ENCODE peak calls at places on chromosomes 11 and 22, in five cellular contexts. Z is kidney epithelial cell, G is HFFc6, S is right lobe of liver, T is GM23338. B is an unnamed sample.

GRCh38 chr22:39935116-39935515 is 25.1 kb upstream of the TMA7B start:
- DNase-seq in T (no peak), G (no peak), Z (no peak), S (no peak), B (no peak)

GRCh38 chr11:123407996-123408597 is 22.0 kb upstream of the GRAMD1B start:
- DNase-seq in G (no peak), T (no peak), S (no peak), Z (no peak), B (no peak)

GRCh38 chr11:92698742-92699141 is 270.7 kb upstream of the MTNR1B start:
- DNase-seq in T (no peak), G (no peak), S (no peak), Z (no peak), B (no peak)

GRCh38 chr11:82937554-82937953 is 36.0 kb downstream of the DDIAS start:
- DNase-seq in S (no peak), G (no peak), T (no peak), Z (no peak), B (no peak)

GRCh38 chr11:74534216-74534615 is 40.7 kb upstream of the LIPT2 start:
- DNase-seq in T (peak), S (no peak), G (no peak), Z (no peak), B (no peak)

GRCh38 chr22:43273902-43274484 is 69.2 kb downstream of the SCUBE1 start:
- DNase-seq in Z (no peak), G (peak), S (no peak), T (peak), B (no peak)

GRCh38 chr11:117230286-117230961 is 1.4 kb downstream of the PCSK7 start:
- DNase-seq in G (no peak), S (no peak), T (no peak), Z (no peak), B (no peak)

GRCh38 chr11:94735907-94736306 is 32.2 kb upstream of the AMOTL1 start:
- DNase-seq in G (no peak), S (no peak), Z (no peak), T (no peak), B (no peak)

GRCh38 chr22:31093956-31094622 is 13.0 kb downstream of the SMTN start:
- DNase-seq in T (no peak), G (no peak), S (no peak), Z (no peak), B (no peak)

GRCh38 chr11:18203723-18204122 is 31.1 kb downstream of the MRGPRX4 start:
- DNase-seq in S (no peak), T (peak), G (no peak), Z (no peak), B (peak)

GRCh38 chr11:60485987-60486386 is 6.6 kb upstream of the MS4A12 start:
- DNase-seq in S (no peak), G (no peak), Z (no peak), T (peak), B (no peak)
- TF ChIP-seq CTCF in S (peak), G (peak), Z (peak), T (peak), B (no peak)

GRCh38 chr11:111402411-111402810 is 23.3 kb upstream of the POU2AF1 start:
- DNase-seq in S (no peak), G (no peak), Z (no peak), T (no peak), B (no peak)

GRCh38 chr11:111403021-111403725 is 24.1 kb upstream of the POU2AF1 start:
- DNase-seq in G (no peak), T (no peak), S (no peak), Z (no peak), B (no peak)

GRCh38 chr11:111400595-111400994 is 21.5 kb upstream of the POU2AF1 start:
- DNase-seq in T (no peak), G (no peak), Z (no peak), S (no peak), B (no peak)

GRCh38 chr11:111395749-111396148 is 16.7 kb upstream of the POU2AF1 start:
- DNase-seq in Z (no peak), S (no peak), G (no peak), T (no peak), B (no peak)

GRCh38 chr11:111399187-111400031 is 20.3 kb upstream of the POU2AF1 start:
- DNase-seq in Z (no peak), S (no peak), G (no peak), T (no peak), B (no peak)
- TF ChIP-seq CTCF in Z (no peak), S (no peak), G (no peak), T (no peak), B (no peak)

DNA sequence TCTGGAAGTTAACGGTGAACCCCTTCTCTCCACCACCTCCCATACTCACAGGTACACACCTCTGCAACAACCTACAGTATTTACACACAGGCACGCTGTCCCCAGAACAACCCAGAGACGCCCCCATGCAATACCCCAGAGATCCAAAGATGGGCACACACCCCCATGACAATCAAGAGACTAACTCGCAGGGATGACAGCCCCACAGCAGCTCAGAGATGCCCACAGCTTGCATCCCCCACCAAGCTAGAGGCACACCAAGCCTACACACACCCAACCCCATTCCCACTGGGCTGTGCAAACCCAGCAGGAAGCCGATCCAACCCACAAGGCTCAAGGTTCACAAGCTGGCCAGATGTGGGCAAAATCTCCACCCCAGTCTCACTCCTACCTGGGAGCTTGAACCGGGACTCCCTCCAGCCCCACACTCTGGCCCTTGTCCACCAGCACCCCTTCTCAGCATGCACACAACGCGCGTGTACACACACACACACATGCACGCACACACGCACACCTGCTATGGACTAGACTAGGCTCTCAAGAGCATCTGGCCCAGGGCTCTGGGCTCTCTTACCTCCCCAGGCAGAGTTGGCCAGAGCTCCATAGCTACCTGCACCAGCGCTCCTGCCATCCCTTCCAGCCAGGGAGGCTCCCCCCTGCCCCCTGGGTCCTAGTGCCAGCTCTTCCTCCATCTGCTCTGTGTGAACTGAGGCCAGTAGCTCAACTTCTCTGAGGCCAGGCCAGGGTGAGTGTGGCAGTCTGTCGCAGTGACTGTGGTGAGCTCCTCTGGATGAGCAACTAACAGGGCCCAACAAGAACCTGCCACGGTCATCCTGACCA is 11.5 kb downstream of the STARD10 start:
- DNase-seq in Z (no peak), S (peak), T (peak), G (no peak), B (no peak)
- TF ChIP-seq CTCF in Z (no peak), S (no peak), T (no peak), G (no peak), B (no peak)

GRCh38 chr22:35037089-35037488 is 28.9 kb upstream of the ISX start:
- DNase-seq in T (peak), S (no peak), G (no peak), Z (no peak), B (no peak)
- TF ChIP-seq CTCF in T (peak), S (no peak), G (peak), Z (peak), B (no peak)

GRCh38 chr11:15850992-15851615 is 505.2 kb downstream of the SOX6 start:
- DNase-seq in S (no peak), G (no peak), T (no peak), Z (no peak), B (no peak)

GRCh38 chr11:15849265-15849664 is 507.1 kb downstream of the SOX6 start:
- DNase-seq in Z (no peak), S (no peak), G (no peak), T (no peak), B (no peak)

GRCh38 chr11:15848769-15849168 is 507.6 kb downstream of the SOX6 start:
- DNase-seq in S (no peak), T (no peak), Z (no peak), G (no peak), B (no peak)

GRCh38 chr11:15854245-15854644 is 502.1 kb downstream of the SOX6 start:
- DNase-seq in T (no peak), G (no peak), Z (no peak), S (no peak), B (no peak)

DNA sequence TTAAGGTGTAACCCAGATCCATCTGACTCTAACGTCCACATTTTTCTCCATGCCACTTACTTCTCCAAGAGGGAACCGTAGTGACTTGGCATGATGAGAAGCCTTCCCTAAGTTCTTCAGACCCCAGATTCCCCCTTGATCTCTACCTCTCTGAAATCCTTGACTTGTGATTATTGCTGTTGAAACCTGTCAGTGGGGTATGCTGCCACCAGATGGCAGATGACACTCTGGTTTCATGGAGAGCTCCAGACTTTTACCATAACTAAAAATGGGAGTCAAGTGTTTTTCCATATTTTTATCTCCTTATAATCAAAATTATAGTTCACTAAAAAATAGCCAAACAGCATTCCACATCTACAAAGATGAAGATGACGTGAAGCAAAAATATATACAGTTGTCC is 504.2 kb downstream of the SOX6 start:
- DNase-seq in T (peak), G (no peak), S (no peak), Z (no peak), B (no peak)
- TF ChIP-seq CTCF in T (peak), G (peak), S (peak), Z (peak), B (peak)